ENCODE peak calls at places on chromosomes 6 and 20, in five cellular contexts. W, M, T, N and J are unnamed samples.

GRCh38 chr6:131419698-131420097 is 153.3 kb upstream of the ARG1 start:
- DNase-seq in M (no peak), W (no peak), N (no peak), T (no peak), J (no peak)

GRCh38 chr6:3612341-3613041 is 139.0 kb downstream of the PXDC1 start:
- DNase-seq in W (no peak), N (no peak), T (peak), M (no peak), J (no peak)

GRCh38 chr6:125114248-125114858 is 39.2 kb upstream of the TPD52L1 start:
- DNase-seq in M (peak), N (peak), W (no peak), T (peak), J (no peak)

GRCh38 chr6:161141173-161141572 is 132.7 kb downstream of the AGPAT4 start:
- DNase-seq in T (no peak), N (peak), W (no peak), M (no peak), J (no peak)

GRCh38 chr6:109082178-109082577 is 12.5 kb downstream of the SESN1 start:
- DNase-seq in M (no peak), N (no peak), T (no peak), W (no peak), J (no peak)

GRCh38 chr6:33607784-33608161 is 13.3 kb upstream of the ITPR3 start:
- DNase-seq in T (no peak), W (no peak), N (no peak), M (no peak), J (no peak)

GRCh38 chr20:63286781-63287696 is 5.9 kb upstream of the COL20A1 start:
- DNase-seq in W (no peak), N (no peak), M (no peak), T (no peak), J (no peak)

GRCh38 chr6:151630991-151631655 is 137.3 kb downstream of the CCDC170 start:
- DNase-seq in N (no peak), M (no peak), T (no peak), W (no peak), J (no peak)

GRCh38 chr6:47419621-47420020 is 58.0 kb upstream of the CD2AP start:
- DNase-seq in M (no peak), W (no peak), N (no peak), T (no peak), J (no peak)

GRCh38 chr6:23091795-23092194 is 522.4 kb downstream of the HDGFL1 start:
- DNase-seq in N (no peak), W (no peak), M (no peak), T (no peak), J (no peak)

GRCh38 chr6:133748628-133749027 is 140.3 kb upstream of the TCF21 start:
- DNase-seq in T (no peak), M (no peak), W (no peak), N (no peak), J (no peak)

GRCh38 chr6:111591370-111591900 is 14.2 kb downstream of the TRAF3IP2 start:
- DNase-seq in T (peak), W (no peak), N (no peak), M (no peak), J (no peak)

GRCh38 chr6:165769401-165769800 is 106.4 kb upstream of the PDE10A start:
- DNase-seq in T (no peak), M (no peak), N (no peak), W (no peak), J (no peak)

GRCh38 chr6:13453771-13454251 is 33.6 kb downstream of the GFOD1 start:
- DNase-seq in M (peak), N (no peak), W (no peak), T (no peak), J (no peak)

GRCh38 chr6:168363811-168364792 is 44.5 kb upstream of the DACT2 start:
- DNase-seq in M (no peak), W (no peak), N (no peak), T (no peak), J (no peak)

GRCh38 chr20:9689041-9689440 is 149.8 kb downstream of the PAK5 start:
- DNase-seq in W (no peak), T (no peak), N (no peak), M (no peak), J (no peak)

GRCh38 chr6:11426571-11426970 is 111.0 kb upstream of the TMEM170B start:
- DNase-seq in N (no peak), T (no peak), W (no peak), M (no peak), J (no peak)

GRCh38 chr6:4774715-4775590 is 1.3 kb upstream of the CDYL start:
- DNase-seq in N (no peak), M (no peak), T (no peak), W (no peak), J (peak)